ENCODE peak calls at places on chromosome 6, in four cellular contexts. Q, O, I and A are unnamed samples.
A peak's percentile ranks its signal among the peaks of the same experiment; 100 is the strongest.

GRCh38 chr6:70668499-70668812 is 773 bp downstream of the SMAP1 start:
- DNase-seq in I (peak; percentile 66), O (no peak), Q (no peak), A (peak; percentile 28)

GRCh38 chr6:10413850-10414765 is 766 bp downstream of the TFAP2A start:
- DNase-seq in I (peak; percentile 82), Q (no peak), O (peak; percentile 46), A (peak; percentile 72)

GRCh38 chr6:33696538-33697518 is 14.7 kb downstream of the UQCC2 start:
- DNase-seq in O (no peak), I (peak; percentile 56), Q (no peak), A (no peak)

GRCh38 chr6:157223021-157223430 is 100.3 kb downstream of the TMEM242 start:
- DNase-seq in I (peak; percentile 17), Q (no peak), O (no peak), A (no peak)

GRCh38 chr6:142907017-142907470 is 37.9 kb downstream of the HIVEP2 start:
- DNase-seq in O (no peak), I (no peak), Q (no peak), A (no peak)

GRCh38 chr6:127406122-127406521 is 53.1 kb downstream of the KIAA0408 start:
- DNase-seq in O (no peak), Q (no peak), I (no peak), A (no peak)

GRCh38 chr6:112680076-112680475 is 332.9 kb downstream of the RFPL4B start:
- DNase-seq in O (no peak), Q (no peak), I (no peak), A (no peak)

GRCh38 chr6:119328866-119329806 is 20.4 kb downstream of the MAN1A1 start:
- DNase-seq in Q (no peak), I (no peak), O (no peak), A (no peak)

GRCh38 chr6:158770948-158771347 is 48.2 kb downstream of the EZR start:
- DNase-seq in I (no peak), O (peak; percentile 8), Q (no peak), A (no peak)

GRCh38 chr6:84687487-84687886 is 76.9 kb downstream of the TBX18 start:
- DNase-seq in Q (no peak), I (no peak), O (no peak), A (peak; percentile 7)

GRCh38 chr6:107434812-107435211 is 24.6 kb downstream of the PDSS2 start:
- DNase-seq in O (no peak), Q (no peak), I (peak; percentile 9), A (no peak)

GRCh38 chr6:147467891-147468290 is 40.6 kb upstream of the SAMD5 start:
- DNase-seq in O (no peak), Q (no peak), I (no peak), A (no peak)

GRCh38 chr6:148192310-148192709 is 150.3 kb upstream of the SASH1 start:
- DNase-seq in Q (peak; percentile 77), O (no peak), I (peak; percentile 72), A (no peak)

GRCh38 chr6:106159531-106159940 is 73.4 kb downstream of the PRDM1 start:
- DNase-seq in O (no peak), Q (peak; percentile 49), I (peak; percentile 96), A (peak; percentile 85)

GRCh38 chr6:15551798-15552197 is 111.0 kb downstream of the DTNBP1 start:
- DNase-seq in I (no peak), O (no peak), Q (no peak), A (no peak)

GRCh38 chr6:34018961-34019606 is 126.8 kb downstream of the GRM4 start:
- DNase-seq in O (no peak), Q (no peak), I (no peak), A (no peak)

GRCh38 chr6:47733879-47734558 is 35.6 kb downstream of the ADGRF4 start:
- DNase-seq in I (peak; percentile 40), Q (no peak), O (peak; percentile 39), A (peak; percentile 68)

GRCh38 chr6:11929451-11929850 is 82.7 kb upstream of the HIVEP1 start:
- DNase-seq in Q (no peak), I (peak; percentile 31), O (no peak), A (peak; percentile 22)

GRCh38 chr6:167272156-167272555 is 19.0 kb upstream of the UNC93A start:
- DNase-seq in I (no peak), O (peak; percentile 58), Q (no peak), A (no peak)

GRCh38 chr6:44582930-44583329 is 195.4 kb downstream of the CDC5L start:
- DNase-seq in O (no peak), Q (no peak), I (no peak), A (no peak)

GRCh38 chr6:28336284-28337024 is 506 bp upstream of the ZSCAN31 start:
- DNase-seq in Q (no peak), O (peak; percentile 69), I (peak; percentile 47), A (peak; percentile 30)

GRCh38 chr6:43516367-43516696 is 394 bp downstream of the YIPF3 start:
- DNase-seq in O (no peak), I (no peak), Q (no peak), A (no peak)

GRCh38 chr6:142187209-142187608 is 40.1 kb downstream of the VTA1 start:
- DNase-seq in Q (no peak), O (peak; percentile 14), I (no peak), A (peak; percentile 34)

GRCh38 chr6:150865406-150866146 is at the start of gene MTHFD1L:
- DNase-seq in O (peak; percentile 93), I (peak; percentile 86), Q (peak; percentile 80), A (peak; percentile 50)

GRCh38 chr6:12608874-12609273 is 107.7 kb upstream of the PHACTR1 start:
- DNase-seq in I (no peak), O (no peak), Q (no peak), A (no peak)

GRCh38 chr6:52371656-52372151 is 9.8 kb downstream of the PAQR8 start:
- DNase-seq in O (peak; percentile 10), I (no peak), Q (peak; percentile 23), A (no peak)

GRCh38 chr6:97548354-97548753 is 265.3 kb upstream of the MMS22L start:
- DNase-seq in O (no peak), I (no peak), Q (no peak), A (no peak)